ENCODE peak calls at places on chromosomes 3 and 15, in ten cellular contexts. O is activated CD4-positive, CD25-positive, alpha-beta regulatory T cell; V is activated CD8-positive, alpha-beta memory T cell treated with anti-CD3 and anti-CD28 coated beads for 48 hours; T is NCI-H1092 treated with DMSO at 0.1 percent for 48 hours; I is hepatic stellate cell; K is hepatocyte; P is caudate nucleus; C is stimulated activated CD4-positive, alpha-beta T cell treated with anti-CD3 and anti-CD28 coated beads, Interleukin-15, amount 100 ng/mL, for 24 hours; Y is NT2/D1; N is CD8-positive, alpha-beta T cell. U is an unnamed sample.

GRCh38 chr15:67945951-67946700 is 106.3 kb upstream of the RNU6-1 start:
- DNase-seq in I (no peak), K (peak), V (no peak), N (no peak), T (no peak), Y (peak), P (no peak), O (no peak), C (no peak), U (peak)

GRCh38 chr3:104612218-104612617 is 754.5 kb upstream of the ALCAM start:
- DNase-seq in T (no peak), K (no peak), P (no peak), O (no peak), V (no peak), N (no peak), C (no peak), Y (no peak), I (no peak), U (no peak)

GRCh38 chr3:187005827-187006481 is 75.6 kb downstream of the ST6GAL1 start:
- DNase-seq in K (no peak), T (no peak), C (no peak), P (no peak), V (no peak), Y (no peak), N (no peak), I (no peak), O (no peak), U (no peak)

GRCh38 chr3:11717301-11717700 is 73.6 kb upstream of the VGLL4 start:
- DNase-seq in N (no peak), V (no peak), I (peak), K (no peak), O (no peak), Y (no peak), C (no peak), P (no peak), T (no peak), U (no peak)

GRCh38 chr15:60396964-60397771 is 618 bp downstream of the ANXA2 start:
- DNase-seq in C (peak), N (no peak), O (no peak), P (no peak), I (peak), K (peak), V (peak), Y (no peak), T (peak), U (no peak)

GRCh38 chr3:193665370-193665989 is 72.5 kb downstream of the OPA1 start:
- DNase-seq in V (no peak), C (no peak), N (no peak), I (no peak), K (peak), T (peak), P (no peak), Y (no peak), O (no peak), U (no peak)

GRCh38 chr15:41891946-41892345 is 1.9 kb downstream of the SPTBN5 start:
- DNase-seq in V (no peak), O (no peak), P (no peak), N (no peak), K (no peak), C (no peak), Y (no peak), T (peak), I (no peak), U (no peak)

GRCh38 chr3:42719002-42719401 is 16.4 kb upstream of the HHATL start:
- DNase-seq in I (no peak), C (no peak), N (no peak), T (no peak), P (no peak), V (no peak), O (no peak), K (no peak), Y (no peak), U (no peak)

GRCh38 chr3:59930170-59930569 is 880.3 kb upstream of the CFAP20DC start:
- DNase-seq in N (no peak), O (no peak), P (no peak), Y (no peak), C (no peak), I (no peak), T (no peak), K (no peak), V (no peak), U (no peak)

GRCh38 chr3:45896956-45897355 is 10.6 kb downstream of the CCR9 start:
- DNase-seq in O (no peak), T (no peak), Y (no peak), P (no peak), N (no peak), V (no peak), K (peak), C (no peak), I (peak), U (no peak)

GRCh38 chr15:80595391-80595790 is 99.7 kb upstream of the ABHD17C start:
- DNase-seq in O (no peak), V (no peak), N (no peak), T (no peak), Y (no peak), I (no peak), K (no peak), P (no peak), C (no peak), U (no peak)

GRCh38 chr3:29850641-29851040 is 569.8 kb downstream of the RBMS3 start:
- DNase-seq in N (no peak), K (no peak), P (no peak), V (no peak), C (no peak), T (no peak), Y (no peak), O (no peak), I (no peak), U (no peak)

GRCh38 chr3:181879926-181880325 is 168.2 kb downstream of the SOX2 start:
- DNase-seq in C (no peak), Y (no peak), O (no peak), N (no peak), K (no peak), P (no peak), V (no peak), I (no peak), T (no peak), U (no peak)

GRCh38 chr3:64741344-64741743 is 53.5 kb upstream of the ADAMTS9 start:
- DNase-seq in V (no peak), O (no peak), C (no peak), P (no peak), K (peak), T (no peak), Y (no peak), I (no peak), N (no peak), U (no peak)

GRCh38 chr3:188531210-188531609 is 377.3 kb downstream of the LPP start:
- DNase-seq in I (no peak), V (no peak), K (no peak), T (no peak), P (no peak), C (no peak), N (no peak), O (no peak), Y (no peak), U (no peak)

U was measured in putamen.